ENCODE peak calls at places on chromosome 19, in nine cellular contexts. C is foreskin fibroblast, L is transverse colon, A is cardiac fibroblast, N is SK-N-SH, Z is ovary, Y is pancreas, O is choroid plexus epithelial cell, T is neural progenitor cell. W is an unnamed sample.

GRCh38 chr19:10006335-10006708 is 4.0 kb downstream of the COL5A3 start:
- DNase-seq in C (peak; percentile 67), L (peak; percentile 36), A (peak; percentile 82), N (no peak), Z (peak; percentile 70), Y (no peak), O (peak; percentile 60), T (no peak), W (no peak)

GRCh38 chr19:17320435-17320834 is 11.1 kb downstream of the DDA1 start:
- DNase-seq in C (no peak), L (no peak), A (no peak), N (no peak), Z (no peak), Y (peak; percentile 61), O (no peak), T (no peak), W (no peak)

GRCh38 chr19:48466571-48467325 is 2.4 kb upstream of the CYTH2 start:
- DNase-seq in C (peak; percentile 54), L (no peak), A (peak; percentile 73), N (peak; percentile 19), Z (no peak), Y (peak; percentile 54), O (peak; percentile 52), T (no peak), W (no peak)

GRCh38 chr19:16608290-16608704 is 19.7 kb downstream of the MED26 start:
- DNase-seq in C (peak; percentile 91), L (peak; percentile 60), A (peak; percentile 91), N (no peak), Z (peak; percentile 80), Y (no peak), O (peak; percentile 90), T (no peak), W (peak; percentile 65)

GRCh38 chr19:28349604-28350003 is 863.3 kb downstream of the UQCRFS1 start:
- DNase-seq in C (no peak), L (no peak), A (no peak), N (no peak), Z (no peak), Y (no peak), O (no peak), T (no peak), W (no peak)

GRCh38 chr19:12838893-12839656 is 760 bp downstream of the MAST1 start:
- DNase-seq in C (no peak), L (no peak), A (no peak), N (peak; percentile 55), Z (no peak), Y (no peak), O (no peak), T (peak; percentile 23), W (no peak)

GRCh38 chr19:1591421-1592022 is 1.1 kb downstream of the MBD3 start:
- DNase-seq in C (peak; percentile 38), L (no peak), A (peak; percentile 13), N (peak; percentile 57), Z (no peak), Y (peak; percentile 71), O (no peak), T (peak; percentile 65), W (no peak)

GRCh38 chr19:6772028-6772865 is at the start of gene VAV1:
- DNase-seq in C (no peak), L (peak; percentile 84), A (no peak), N (peak; percentile 53), Z (no peak), Y (no peak), O (no peak), T (no peak), W (no peak)

GRCh38 chr19:45794627-45795026 is 2.0 kb upstream of the DMWD start:
- DNase-seq in C (no peak), L (no peak), A (no peak), N (no peak), Z (no peak), Y (no peak), O (no peak), T (no peak), W (no peak)

GRCh38 chr19:3162418-3163229 is 15.9 kb upstream of the S1PR4 start:
- DNase-seq in C (peak; percentile 24), L (no peak), A (peak; percentile 54), N (peak; percentile 66), Z (no peak), Y (peak; percentile 74), O (peak; percentile 29), T (no peak), W (no peak)

GRCh38 chr19:3163230-3163886 is 15.2 kb upstream of the S1PR4 start:
- DNase-seq in C (peak; percentile 77), L (peak; percentile 56), A (peak; percentile 63), N (peak; percentile 93), Z (peak; percentile 72), Y (peak; percentile 86), O (peak; percentile 69), T (peak; percentile 89), W (no peak)

GRCh38 chr19:3171894-3172679 is 6.5 kb upstream of the S1PR4 start:
- DNase-seq in C (no peak), L (no peak), A (no peak), N (no peak), Z (no peak), Y (no peak), O (no peak), T (no peak), W (no peak)

GRCh38 chr19:3167533-3168272 is 10.9 kb upstream of the S1PR4 start:
- DNase-seq in C (no peak), L (no peak), A (no peak), N (no peak), Z (no peak), Y (no peak), O (no peak), T (no peak), W (no peak)
- H3K4me3 ChIP-seq in C (no peak overlapping the region), L (no peak overlapping the region), A (no peak overlapping the region), N (no peak overlapping the region), Z (no peak overlapping the region), Y (no peak overlapping the region), O (no peak overlapping the region), T (no peak overlapping the region), W (no peak overlapping the region)

GRCh38 chr19:19475845-19476828 is 39.2 kb downstream of the TSSK6 start:
- DNase-seq in C (peak; percentile 60), L (no peak), A (peak; percentile 48), N (no peak), Z (no peak), Y (peak; percentile 35), O (peak; percentile 61), T (peak; percentile 60), W (no peak)
- TF ChIP-seq CTCF in C (peak; percentile 57), L (peak; percentile 10), A (peak; percentile 49), N (peak; percentile 29), Z (no peak), Y (no peak), O (peak; percentile 75), T (peak; percentile 56), W (peak; percentile 69)

GRCh38 chr19:3163943-3164342 is 14.6 kb upstream of the S1PR4 start:
- DNase-seq in C (no peak), L (no peak), A (no peak), N (no peak), Z (no peak), Y (no peak), O (no peak), T (no peak), W (no peak)
- H3K4me3 ChIP-seq in C (no peak overlapping the region), L (no peak overlapping the region), A (no peak overlapping the region), N (no peak overlapping the region), Z (no peak overlapping the region), Y (no peak overlapping the region), O (no peak overlapping the region), T (peak overlapping the region; percentile 39), W (no peak overlapping the region)

GRCh38 chr19:2993579-2993978 is 16.2 kb downstream of the TLE6 start:
- DNase-seq in C (no peak), L (no peak), A (no peak), N (no peak), Z (no peak), Y (no peak), O (no peak), T (no peak), W (no peak)

GRCh38 chr19:2988568-2988967 is 11.2 kb downstream of the TLE6 start:
- DNase-seq in C (no peak), L (no peak), A (no peak), N (no peak), Z (no peak), Y (no peak), O (no peak), T (no peak), W (no peak)

GRCh38 chr19:2989236-2989946 is 12.0 kb downstream of the TLE6 start:
- DNase-seq in C (no peak), L (no peak), A (no peak), N (no peak), Z (no peak), Y (no peak), O (no peak), T (no peak), W (no peak)

GRCh38 chr19:2994588-2995131 is 17.3 kb downstream of the TLE6 start:
- DNase-seq in C (no peak), L (no peak), A (no peak), N (no peak), Z (no peak), Y (no peak), O (no peak), T (no peak), W (no peak)

GRCh38 chr19:2992958-2993357 is 15.6 kb downstream of the TLE6 start:
- DNase-seq in C (no peak), L (no peak), A (no peak), N (no peak), Z (no peak), Y (no peak), O (no peak), T (peak; percentile 43), W (no peak)
- TF ChIP-seq CTCF in C (no peak), L (no peak), A (no peak), N (no peak), Z (no peak), Y (no peak), O (no peak), T (no peak), W (no peak)

GRCh38 chr19:42200116-42200740 is 17.2 kb downstream of the DEDD2 start:
- DNase-seq in C (no peak), L (no peak), A (no peak), N (no peak), Z (no peak), Y (no peak), O (no peak), T (no peak), W (no peak)
- H3K4me3 ChIP-seq in C (no peak overlapping the region), L (no peak overlapping the region), A (no peak overlapping the region), N (no peak overlapping the region), Z (no peak overlapping the region), Y (no peak overlapping the region), O (no peak overlapping the region), T (no peak overlapping the region), W (no peak overlapping the region)

GRCh38 chr19:30481823-30482222 is 109.6 kb downstream of the ZNF536 start:
- DNase-seq in C (no peak), L (no peak), A (no peak), N (no peak), Z (no peak), Y (no peak), O (no peak), T (no peak), W (no peak)
- TF ChIP-seq CTCF in C (no peak), L (no peak), A (no peak), N (no peak), Z (no peak), Y (no peak), O (no peak), T (no peak), W (no peak)

DNA sequence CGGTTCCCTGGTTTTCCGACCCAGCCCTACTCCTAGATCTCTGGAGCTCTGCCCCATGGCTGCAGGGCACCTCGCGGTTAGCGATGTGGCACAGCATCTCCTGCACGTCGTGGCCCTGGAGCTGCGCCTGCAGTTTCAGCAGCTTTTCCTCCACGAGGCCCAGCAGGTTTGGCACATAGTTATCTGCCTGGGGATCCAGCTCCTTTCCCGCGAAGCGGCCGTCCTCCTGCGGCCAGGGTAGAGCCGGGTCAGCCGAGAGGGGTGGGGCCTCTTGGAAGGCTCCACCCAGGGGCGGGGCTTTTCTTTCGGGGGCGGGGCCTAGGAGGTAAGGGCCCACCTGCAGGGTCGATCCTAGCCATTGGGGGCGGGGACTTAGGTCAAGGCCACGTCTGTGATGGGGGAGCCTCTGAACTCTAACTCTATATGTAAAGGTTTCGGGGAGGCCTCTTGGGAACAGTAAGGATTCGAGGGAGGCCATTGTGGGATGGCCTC is 2.5 kb upstream of the RGL3 start:
- DNase-seq in C (peak; percentile 21), L (peak; percentile 63), A (no peak), N (peak; percentile 77), Z (no peak), Y (peak; percentile 76), O (no peak), T (peak; percentile 61), W (no peak)
- H3K4me3 ChIP-seq in C (no peak overlapping the region), L (peak overlapping the region; percentile 25), A (no peak overlapping the region), N (no peak overlapping the region), Z (no peak overlapping the region), Y (peak overlapping the region; percentile 39), O (no peak overlapping the region), T (peak overlapping the region; percentile 38), W (no peak overlapping the region)

W was measured in astrocyte of the cerebellum.